ENCODE peak calls at places on chromosomes 2 and 18, in eight cellular contexts. One of them, this sample, is unnamed. For H3K9me3, the result is how much of the 10 kb centered on the place peaks cover.

GRCh38 chr2:162490795-162491470 is 147.0 kb downstream of the GCA start:
- DNase-seq in CD4-positive, alpha-beta T cell: no peak
- DNase-seq in H9: no peak
- DNase-seq in MG63: no peak
- DNase-seq in DND-41: no peak
- DNase-seq in PC-3: no peak
- DNase-seq in neural progenitor cell: no peak
- DNase-seq in tibial artery: no peak
- DNase-seq in this sample: no peak

GRCh38 chr2:176931588-176932563 is 280.7 kb upstream of the HNRNPA3 start:
- DNase-seq in CD4-positive, alpha-beta T cell: no peak
- DNase-seq in H9: no peak
- DNase-seq in MG63: no peak
- DNase-seq in DND-41: no peak
- DNase-seq in PC-3: peak
- DNase-seq in neural progenitor cell: no peak
- DNase-seq in tibial artery: no peak
- DNase-seq in this sample: no peak

GRCh38 chr2:161063946-161064306 is 96.3 kb upstream of the TANK start:
- DNase-seq in CD4-positive, alpha-beta T cell: no peak
- DNase-seq in H9: no peak
- DNase-seq in MG63: no peak
- DNase-seq in DND-41: no peak
- DNase-seq in PC-3: no peak
- DNase-seq in neural progenitor cell: no peak
- DNase-seq in tibial artery: no peak
- DNase-seq in this sample: no peak

GRCh38 chr2:10620481-10620880 is 69.3 kb downstream of the NOL10 start:
- DNase-seq in CD4-positive, alpha-beta T cell: no peak
- DNase-seq in H9: no peak
- DNase-seq in MG63: no peak
- DNase-seq in DND-41: no peak
- DNase-seq in PC-3: peak
- DNase-seq in neural progenitor cell: no peak
- DNase-seq in tibial artery: no peak
- DNase-seq in this sample: no peak

GRCh38 chr2:231670892-231671616 is 37.3 kb upstream of the PTMA start:
- DNase-seq in CD4-positive, alpha-beta T cell: no peak
- DNase-seq in H9: peak
- DNase-seq in MG63: no peak
- DNase-seq in DND-41: no peak
- DNase-seq in PC-3: peak
- DNase-seq in neural progenitor cell: peak
- DNase-seq in tibial artery: no peak
- DNase-seq in this sample: no peak

GRCh38 chr2:99881901-99882591 is 260.3 kb downstream of the AFF3 start:
- DNase-seq in CD4-positive, alpha-beta T cell: no peak
- DNase-seq in H9: no peak
- DNase-seq in MG63: peak
- DNase-seq in DND-41: no peak
- DNase-seq in PC-3: peak
- DNase-seq in neural progenitor cell: no peak
- DNase-seq in tibial artery: no peak
- DNase-seq in this sample: no peak

GRCh38 chr2:206452242-206452641 is 8.9 kb downstream of the ADAM23 start:
- DNase-seq in CD4-positive, alpha-beta T cell: no peak
- DNase-seq in H9: no peak
- DNase-seq in MG63: no peak
- DNase-seq in DND-41: no peak
- DNase-seq in PC-3: no peak
- DNase-seq in neural progenitor cell: no peak
- DNase-seq in tibial artery: no peak
- DNase-seq in this sample: no peak

GRCh38 chr18:79531926-79532689 is 136.4 kb downstream of the NFATC1 start:
- DNase-seq in CD4-positive, alpha-beta T cell: no peak
- DNase-seq in H9: no peak
- DNase-seq in MG63: no peak
- DNase-seq in DND-41: no peak
- DNase-seq in PC-3: no peak
- DNase-seq in neural progenitor cell: no peak
- DNase-seq in tibial artery: peak
- DNase-seq in this sample: no peak

GRCh38 chr2:190216829-190217228 is 102.8 kb downstream of the HIBCH start:
- DNase-seq in CD4-positive, alpha-beta T cell: no peak
- DNase-seq in H9: peak
- DNase-seq in MG63: peak
- DNase-seq in DND-41: peak
- DNase-seq in PC-3: no peak
- DNase-seq in neural progenitor cell: peak
- DNase-seq in tibial artery: no peak
- DNase-seq in this sample: no peak

GRCh38 chr2:108288534-108289106 is at the start of gene SULT1C2:
- DNase-seq in CD4-positive, alpha-beta T cell: no peak
- DNase-seq in H9: peak
- DNase-seq in MG63: no peak
- DNase-seq in DND-41: no peak
- DNase-seq in PC-3: no peak
- DNase-seq in neural progenitor cell: peak
- DNase-seq in tibial artery: no peak
- DNase-seq in this sample: no peak

GRCh38 chr18:46877329-46877987 is 39.8 kb downstream of the PIAS2 start:
- DNase-seq in CD4-positive, alpha-beta T cell: no peak
- DNase-seq in H9: peak
- DNase-seq in MG63: no peak
- DNase-seq in DND-41: no peak
- DNase-seq in PC-3: no peak
- DNase-seq in neural progenitor cell: peak
- DNase-seq in tibial artery: no peak
- DNase-seq in this sample: no peak

GRCh38 chr2:5077479-5078089 is 614.6 kb upstream of the SOX11 start:
- DNase-seq in CD4-positive, alpha-beta T cell: no peak
- DNase-seq in H9: no peak
- DNase-seq in MG63: no peak
- DNase-seq in DND-41: no peak
- DNase-seq in PC-3: peak
- DNase-seq in neural progenitor cell: no peak
- DNase-seq in tibial artery: no peak
- DNase-seq in this sample: no peak

DNA sequence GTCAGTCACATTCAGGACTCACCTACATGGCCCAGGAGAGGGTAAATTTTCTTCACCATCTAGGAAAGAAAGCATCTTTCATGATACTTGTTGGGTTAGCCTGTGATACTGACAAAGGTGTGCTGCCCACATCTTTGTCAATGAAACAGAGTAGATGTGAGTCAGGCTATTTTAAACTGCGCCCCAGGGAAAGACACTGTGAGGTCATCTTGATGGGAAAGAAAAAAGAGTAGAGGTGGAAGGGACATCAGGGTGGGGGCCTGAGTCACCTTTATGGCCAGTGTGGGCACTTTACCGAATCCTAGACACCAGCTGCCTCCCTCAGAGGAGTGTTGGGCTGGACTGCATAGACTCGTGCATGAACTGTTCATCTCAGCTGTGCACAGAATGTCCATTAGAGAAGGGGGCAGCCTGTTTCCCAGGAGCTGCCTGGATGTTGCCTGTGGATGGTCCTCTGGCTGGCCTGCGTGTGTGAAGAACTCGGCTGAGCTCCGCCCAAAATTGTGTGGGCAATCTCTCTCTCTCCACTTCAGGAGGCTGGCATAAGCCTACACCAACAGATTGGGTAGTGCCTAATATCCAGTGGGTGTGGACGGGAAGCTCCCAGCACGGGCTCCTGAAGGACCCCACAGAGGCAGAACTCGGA is 278.7 kb upstream of the PXDN start:
- DNase-seq in CD4-positive, alpha-beta T cell: no peak
- DNase-seq in H9: no peak
- DNase-seq in MG63: no peak
- DNase-seq in DND-41: no peak
- DNase-seq in PC-3: no peak
- DNase-seq in neural progenitor cell: no peak
- DNase-seq in tibial artery: no peak
- DNase-seq in this sample: no peak
- H3K9me3 ChIP-seq in CD4-positive, alpha-beta T cell: under half
- H3K9me3 ChIP-seq in H9: under half
- H3K9me3 ChIP-seq in MG63: under half
- H3K9me3 ChIP-seq in DND-41: under half
- H3K9me3 ChIP-seq in PC-3: under half
- H3K9me3 ChIP-seq in neural progenitor cell: under half
- H3K9me3 ChIP-seq in tibial artery: under half
- H3K9me3 ChIP-seq in this sample: under half

GRCh38 chr2:71544919-71545571 is 91.7 kb downstream of the DYSF start:
- DNase-seq in CD4-positive, alpha-beta T cell: no peak
- DNase-seq in H9: no peak
- DNase-seq in MG63: no peak
- DNase-seq in DND-41: no peak
- DNase-seq in PC-3: peak
- DNase-seq in neural progenitor cell: no peak
- DNase-seq in tibial artery: no peak
- DNase-seq in this sample: no peak

GRCh38 chr2:71547616-71548285 is 94.4 kb downstream of the DYSF start:
- DNase-seq in CD4-positive, alpha-beta T cell: no peak
- DNase-seq in H9: no peak
- DNase-seq in MG63: no peak
- DNase-seq in DND-41: no peak
- DNase-seq in PC-3: no peak
- DNase-seq in neural progenitor cell: no peak
- DNase-seq in tibial artery: no peak
- DNase-seq in this sample: no peak

GRCh38 chr2:71546275-71546638 is 92.9 kb downstream of the DYSF start:
- DNase-seq in CD4-positive, alpha-beta T cell: no peak
- DNase-seq in H9: no peak
- DNase-seq in MG63: no peak
- DNase-seq in DND-41: no peak
- DNase-seq in PC-3: no peak
- DNase-seq in neural progenitor cell: no peak
- DNase-seq in tibial artery: no peak
- DNase-seq in this sample: no peak

GRCh38 chr2:71546777-71547281 is 93.5 kb downstream of the DYSF start:
- DNase-seq in CD4-positive, alpha-beta T cell: no peak
- DNase-seq in H9: no peak
- DNase-seq in MG63: no peak
- DNase-seq in DND-41: no peak
- DNase-seq in PC-3: no peak
- DNase-seq in neural progenitor cell: no peak
- DNase-seq in tibial artery: no peak
- DNase-seq in this sample: no peak

GRCh38 chr2:71545572-71546274 is 92.4 kb downstream of the DYSF start:
- DNase-seq in CD4-positive, alpha-beta T cell: peak
- DNase-seq in H9: peak
- DNase-seq in MG63: no peak
- DNase-seq in DND-41: peak
- DNase-seq in PC-3: peak
- DNase-seq in neural progenitor cell: peak
- DNase-seq in tibial artery: no peak
- DNase-seq in this sample: no peak
- H3K9me3 ChIP-seq in CD4-positive, alpha-beta T cell: under half
- H3K9me3 ChIP-seq in H9: under half
- H3K9me3 ChIP-seq in MG63: under half
- H3K9me3 ChIP-seq in DND-41: under half
- H3K9me3 ChIP-seq in PC-3: under half
- H3K9me3 ChIP-seq in neural progenitor cell: under half
- H3K9me3 ChIP-seq in tibial artery: under half
- H3K9me3 ChIP-seq in this sample: under half

GRCh38 chr18:10193446-10193845 is 261.0 kb upstream of the APCDD1 start:
- DNase-seq in CD4-positive, alpha-beta T cell: no peak
- DNase-seq in H9: no peak
- DNase-seq in MG63: no peak
- DNase-seq in DND-41: no peak
- DNase-seq in PC-3: no peak
- DNase-seq in neural progenitor cell: no peak
- DNase-seq in tibial artery: no peak
- DNase-seq in this sample: no peak

GRCh38 chr18:10190564-10190963 is 263.9 kb upstream of the APCDD1 start:
- DNase-seq in CD4-positive, alpha-beta T cell: no peak
- DNase-seq in H9: no peak
- DNase-seq in MG63: no peak
- DNase-seq in DND-41: no peak
- DNase-seq in PC-3: no peak
- DNase-seq in neural progenitor cell: no peak
- DNase-seq in tibial artery: no peak
- DNase-seq in this sample: no peak

GRCh38 chr18:10197097-10197496 is 257.3 kb upstream of the APCDD1 start:
- DNase-seq in CD4-positive, alpha-beta T cell: no peak
- DNase-seq in H9: no peak
- DNase-seq in MG63: no peak
- DNase-seq in DND-41: no peak
- DNase-seq in PC-3: peak
- DNase-seq in neural progenitor cell: no peak
- DNase-seq in tibial artery: no peak
- DNase-seq in this sample: no peak

GRCh38 chr18:10194592-10194991 is 259.8 kb upstream of the APCDD1 start:
- DNase-seq in CD4-positive, alpha-beta T cell: no peak
- DNase-seq in H9: no peak
- DNase-seq in MG63: no peak
- DNase-seq in DND-41: no peak
- DNase-seq in PC-3: no peak
- DNase-seq in neural progenitor cell: no peak
- DNase-seq in tibial artery: no peak
- DNase-seq in this sample: no peak

DNA sequence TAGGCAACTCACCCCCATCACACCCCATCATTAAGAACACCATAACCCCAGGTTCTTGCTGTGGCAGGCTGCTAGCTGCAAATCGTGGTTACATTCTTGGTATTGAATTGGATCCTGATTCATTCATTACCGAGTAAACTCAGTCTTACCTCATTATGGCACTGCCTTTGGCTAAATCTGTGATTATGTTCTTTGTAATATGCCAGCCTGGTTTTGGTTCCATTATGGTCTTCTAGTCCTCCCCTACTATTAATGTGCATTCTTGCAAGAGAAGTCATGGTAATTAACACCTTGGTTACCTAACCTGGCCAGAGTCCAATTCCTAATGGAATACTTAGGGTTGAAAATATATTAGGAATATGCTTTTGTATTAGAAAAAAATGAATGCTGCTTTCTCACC is 258.9 kb upstream of the APCDD1 start:
- DNase-seq in CD4-positive, alpha-beta T cell: no peak
- DNase-seq in H9: no peak
- DNase-seq in MG63: no peak
- DNase-seq in DND-41: no peak
- DNase-seq in PC-3: no peak
- DNase-seq in neural progenitor cell: no peak
- DNase-seq in tibial artery: no peak
- DNase-seq in this sample: no peak
- H3K9me3 ChIP-seq in CD4-positive, alpha-beta T cell: under half
- H3K9me3 ChIP-seq in H9: under half
- H3K9me3 ChIP-seq in MG63: under half
- H3K9me3 ChIP-seq in DND-41: under half
- H3K9me3 ChIP-seq in PC-3: under half
- H3K9me3 ChIP-seq in neural progenitor cell: under half
- H3K9me3 ChIP-seq in tibial artery: under half
- H3K9me3 ChIP-seq in this sample: under half

DNA sequence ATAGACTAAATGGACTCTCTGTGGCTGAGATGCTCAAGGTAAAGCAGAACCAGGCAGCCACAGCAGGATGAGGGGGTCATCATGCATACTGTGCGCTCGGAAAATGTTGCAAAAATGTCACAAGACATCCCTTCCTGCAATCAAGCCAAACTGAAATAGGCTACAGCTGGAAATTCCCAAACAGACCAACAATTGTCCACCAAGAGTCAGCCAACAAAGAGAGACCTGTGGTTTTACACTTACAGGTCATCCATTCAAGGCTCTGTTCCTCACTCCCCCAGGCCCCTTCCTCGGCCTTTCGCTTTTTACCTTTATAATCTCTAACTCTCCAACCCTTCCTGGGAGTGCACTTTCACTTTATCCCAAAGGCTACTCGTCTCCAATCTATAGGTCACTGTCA is 1066.9 kb downstream of the TSN start:
- DNase-seq in CD4-positive, alpha-beta T cell: no peak
- DNase-seq in H9: no peak
- DNase-seq in MG63: no peak
- DNase-seq in DND-41: no peak
- DNase-seq in PC-3: no peak
- DNase-seq in neural progenitor cell: no peak
- DNase-seq in tibial artery: no peak
- DNase-seq in this sample: no peak
- H3K9me3 ChIP-seq in CD4-positive, alpha-beta T cell: under half
- H3K9me3 ChIP-seq in H9: under half
- H3K9me3 ChIP-seq in MG63: under half
- H3K9me3 ChIP-seq in DND-41: under half
- H3K9me3 ChIP-seq in PC-3: under half
- H3K9me3 ChIP-seq in neural progenitor cell: under half
- H3K9me3 ChIP-seq in tibial artery: under half
- H3K9me3 ChIP-seq in this sample: under half

This sample was measured in T-helper 17 cell.